ENCODE peak calls at places on chromosomes 11 and 22, in ten cellular contexts. A is naive thymus-derived CD4-positive, alpha-beta T cell; I is HL-60; P is PC-9; N is GM23248; R is CD8-positive, alpha-beta T cell; K is psoas muscle; Q is adrenal gland; C is mesendoderm; S is sigmoid colon. U is an unnamed sample.

GRCh38 chr11:31804439-31805036 is 6.6 kb downstream of the PAX6 start:
- DNase-seq in K (no peak), C (peak), P (no peak), Q (no peak), S (no peak), I (peak), N (no peak), A (no peak), R (no peak), U (peak)

GRCh38 chr11:80167766-80168165 is 726.9 kb upstream of the TENM4 start:
- DNase-seq in S (no peak), Q (no peak), I (no peak), A (no peak), C (peak), P (peak), R (no peak), N (peak), K (no peak), U (no peak)

GRCh38 chr22:36331306-36331911 is 56.4 kb downstream of the MYH9 start:
- DNase-seq in K (peak), P (peak), C (peak), Q (peak), R (peak), N (peak), A (peak), I (peak), S (peak), U (peak)

GRCh38 chr11:18710545-18710944 is 12.0 kb downstream of the TMEM86A start:
- DNase-seq in N (no peak), Q (no peak), P (no peak), R (no peak), A (no peak), I (no peak), K (no peak), S (no peak), C (no peak), U (no peak)

GRCh38 chr11:131609317-131609716 is 238.9 kb downstream of the NTM start:
- DNase-seq in Q (no peak), R (no peak), C (no peak), I (no peak), N (peak), P (no peak), S (no peak), K (no peak), A (no peak), U (peak)

GRCh38 chr22:38032681-38033521 is 24.3 kb upstream of the PICK1 start:
- DNase-seq in C (no peak), I (peak), N (peak), A (no peak), P (no peak), Q (no peak), S (peak), R (no peak), K (no peak), U (no peak)

GRCh38 chr22:30205281-30206115 is 41.1 kb downstream of the LIF start:
- DNase-seq in S (peak), C (peak), P (no peak), Q (peak), I (peak), N (peak), A (no peak), R (no peak), K (peak), U (no peak)

GRCh38 chr22:39297490-39298193 is 21.8 kb downstream of the RPL3 start:
- DNase-seq in N (no peak), S (no peak), P (peak), C (peak), R (no peak), K (no peak), I (no peak), Q (no peak), A (no peak), U (no peak)

GRCh38 chr11:112999518-112999917 is 38.3 kb downstream of the NCAM1 start:
- DNase-seq in P (no peak), Q (no peak), C (no peak), I (no peak), R (no peak), N (no peak), S (no peak), A (no peak), K (no peak), U (no peak)

GRCh38 chr22:45584621-45585436 is 82.1 kb downstream of the FBLN1 start:
- DNase-seq in K (no peak), Q (no peak), S (no peak), A (no peak), I (peak), R (no peak), C (no peak), N (no peak), P (no peak), U (no peak)

GRCh38 chr11:819129-819931 is 616 bp downstream of the PNPLA2 start:
- DNase-seq in A (peak), I (peak), P (peak), R (peak), N (peak), K (peak), S (peak), C (peak), Q (peak), U (peak)

GRCh38 chr11:27097538-27097937 is 56.9 kb downstream of the BBOX1 start:
- DNase-seq in N (no peak), I (no peak), K (no peak), R (no peak), P (no peak), S (no peak), Q (no peak), C (no peak), A (no peak), U (no peak)

DNA sequence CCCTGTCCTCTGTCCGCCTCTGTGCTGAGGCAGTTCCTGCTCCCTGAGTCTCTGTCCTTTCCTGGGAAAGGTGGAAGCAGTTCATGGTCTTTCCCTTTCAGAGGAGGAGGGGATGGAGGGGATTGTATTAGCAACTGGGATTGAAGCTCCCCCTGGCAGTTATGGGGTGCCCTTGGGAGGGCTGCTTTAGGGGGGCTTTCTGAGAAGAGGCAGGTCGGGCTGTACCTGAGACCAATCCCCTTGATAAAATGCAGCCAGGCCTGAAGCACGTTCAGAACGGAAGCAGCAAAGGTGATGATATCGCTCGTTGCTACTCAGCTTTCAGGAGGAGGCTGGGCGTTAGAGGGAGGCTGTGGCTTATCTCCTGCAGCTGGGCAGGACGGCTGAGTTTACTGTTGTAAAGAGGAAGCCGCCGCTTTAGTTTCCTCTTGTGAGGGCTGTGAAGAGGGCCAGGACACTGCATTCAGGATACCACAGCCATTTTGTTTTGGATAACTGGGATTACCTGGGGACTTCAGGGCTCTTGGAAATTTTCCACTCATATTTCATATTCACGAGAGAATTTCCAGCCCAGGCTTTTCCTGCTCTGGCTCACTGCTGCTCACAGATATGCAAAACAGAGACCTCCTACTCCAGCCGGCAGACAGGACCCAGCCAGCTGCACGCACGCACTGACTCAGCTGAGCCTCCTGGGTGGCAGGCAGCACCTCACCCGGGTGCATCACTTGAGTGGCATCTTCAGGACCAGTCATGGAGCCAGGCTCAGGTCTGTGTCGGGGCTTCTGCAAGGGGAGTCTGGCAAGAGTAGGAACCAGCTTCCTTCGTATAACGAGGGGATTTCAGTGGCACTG is 798 bp downstream of the AMPD3 start:
- DNase-seq in P (peak), N (peak), K (peak), Q (peak), S (peak), I (peak), C (peak), R (peak), A (peak), U (no peak)
- H3K27ac ChIP-seq in P (peak), N (peak), K (peak), Q (peak), S (peak), I (peak), C (no peak), R (peak), A (peak), U (no peak)

GRCh38 chr11:10674991-10675440 is 18.5 kb downstream of the IRAG1 start:
- DNase-seq in P (no peak), Q (peak), I (no peak), A (no peak), K (peak), N (peak), R (no peak), C (no peak), S (peak), U (no peak)
- H3K27ac ChIP-seq in P (no peak), Q (peak), I (no peak), A (no peak), K (peak), N (peak), R (no peak), C (no peak), S (peak), U (no peak)

GRCh38 chr11:15710593-15711260 is 596.0 kb downstream of the INSC start:
- DNase-seq in R (no peak), K (no peak), C (peak), S (no peak), Q (no peak), A (no peak), N (no peak), P (no peak), I (no peak), U (no peak)

GRCh38 chr11:15714641-15715399 is 600.1 kb downstream of the INSC start:
- DNase-seq in S (no peak), A (no peak), Q (no peak), P (no peak), I (no peak), K (no peak), N (no peak), C (no peak), R (no peak), U (no peak)

GRCh38 chr11:15707194-15707593 is 592.5 kb downstream of the INSC start:
- DNase-seq in C (no peak), A (no peak), N (no peak), P (no peak), K (no peak), R (no peak), S (no peak), I (no peak), Q (no peak), U (no peak)

GRCh38 chr11:15707971-15708370 is 593.2 kb downstream of the INSC start:
- DNase-seq in S (no peak), P (peak), Q (peak), A (no peak), I (no peak), K (no peak), C (peak), R (no peak), N (no peak), U (peak)

DNA sequence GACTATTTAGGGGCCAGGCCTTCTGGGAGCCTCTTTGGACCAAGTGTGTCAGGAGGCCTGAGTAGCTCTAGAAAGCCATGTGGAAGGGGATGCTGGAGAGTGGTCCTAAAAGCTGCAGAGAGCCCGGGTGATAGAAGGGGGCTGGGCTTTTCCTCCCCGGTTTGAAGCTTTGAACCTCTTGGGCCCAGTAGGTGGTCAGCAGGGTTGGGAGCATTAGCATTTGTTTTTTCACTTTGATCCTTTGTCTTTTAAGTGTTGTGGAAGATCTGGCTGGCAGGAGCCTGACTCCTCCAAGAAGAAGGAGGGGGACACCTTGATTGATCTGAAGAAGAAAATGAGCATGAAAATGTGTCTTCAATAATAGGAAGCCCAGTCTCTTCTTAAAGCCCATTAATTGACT is 596.6 kb downstream of the INSC start:
- DNase-seq in P (no peak), Q (no peak), A (no peak), R (no peak), K (no peak), C (peak), N (no peak), S (no peak), I (no peak), U (no peak)
- H3K27ac ChIP-seq in P (no peak), Q (no peak), A (no peak), R (no peak), K (peak), C (no peak), N (no peak), S (no peak), I (no peak), U (no peak)

GRCh38 chr11:78562398-78562797 is 12.3 kb downstream of the NARS2 start:
- DNase-seq in N (peak), A (no peak), K (no peak), Q (no peak), P (no peak), C (peak), R (no peak), S (no peak), I (no peak), U (peak)
- H3K27ac ChIP-seq in N (peak), A (no peak), K (no peak), Q (peak), P (peak), C (peak), R (no peak), S (peak), I (peak), U (peak)

GRCh38 chr22:19923914-19924513 is 17.6 kb upstream of the COMT start:
- DNase-seq in N (no peak), A (no peak), P (no peak), S (no peak), R (no peak), C (no peak), I (no peak), K (no peak), Q (no peak), U (no peak)

GRCh38 chr22:19917389-19918138 is 24.0 kb upstream of the COMT start:
- DNase-seq in S (no peak), N (no peak), K (no peak), A (no peak), Q (no peak), P (no peak), C (no peak), R (no peak), I (no peak), U (no peak)

GRCh38 chr22:19919701-19920363 is 21.7 kb upstream of the COMT start:
- DNase-seq in N (no peak), I (no peak), K (no peak), R (no peak), C (no peak), Q (no peak), A (no peak), S (no peak), P (no peak), U (no peak)

GRCh38 chr22:19918332-19919106 is 23.1 kb upstream of the COMT start:
- DNase-seq in A (no peak), R (no peak), S (no peak), Q (no peak), P (no peak), N (no peak), C (no peak), K (no peak), I (no peak), U (no peak)

DNA sequence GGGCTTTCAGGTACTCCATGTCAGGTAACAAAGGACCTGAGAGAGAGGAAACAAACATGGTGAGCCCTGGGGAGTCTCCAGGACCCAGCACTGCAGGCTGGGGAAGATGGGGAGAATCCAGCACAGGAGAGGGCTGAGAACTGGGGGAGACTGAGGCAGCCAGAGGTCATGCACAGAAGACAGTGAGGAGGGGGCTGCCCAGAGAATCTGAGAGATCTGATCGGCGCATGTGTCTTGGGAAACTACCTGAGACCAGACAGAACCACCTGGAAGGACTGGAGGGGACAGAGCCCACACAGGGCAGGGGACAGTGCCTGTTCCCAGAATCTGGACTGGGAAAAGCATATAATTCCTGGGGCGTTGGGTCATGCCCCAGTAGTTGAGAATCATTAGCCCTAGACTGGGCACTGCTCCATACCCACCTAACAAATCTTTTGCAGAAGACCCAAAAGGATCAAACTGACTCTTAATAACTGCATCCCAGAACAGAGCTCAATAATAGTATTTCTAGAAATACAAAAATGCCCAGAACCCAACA is 20.0 kb upstream of the COMT start:
- DNase-seq in C (no peak), A (no peak), N (no peak), K (no peak), S (no peak), R (no peak), Q (no peak), I (no peak), P (no peak), U (no peak)
- H3K27ac ChIP-seq in C (no peak), A (no peak), N (no peak), K (no peak), S (no peak), R (no peak), Q (no peak), I (no peak), P (no peak), U (no peak)

GRCh38 chr11:130150790-130151189 is 8.8 kb upstream of the ST14 start:
- DNase-seq in P (no peak), R (no peak), I (no peak), C (no peak), Q (no peak), K (no peak), N (no peak), A (no peak), S (no peak), U (no peak)
- H3K27ac ChIP-seq in P (no peak), R (no peak), I (no peak), C (no peak), Q (no peak), K (no peak), N (no peak), A (no peak), S (no peak), U (no peak)

GRCh38 chr22:20020533-20021195 is at the start of gene TANGO2:
- DNase-seq in S (peak), R (peak), C (peak), K (peak), A (peak), P (peak), Q (peak), I (peak), N (peak), U (peak)

GRCh38 chr22:20021196-20022181 is 579 bp downstream of the TANGO2 start:
- DNase-seq in Q (peak), S (peak), C (no peak), P (peak), R (no peak), K (peak), N (peak), I (peak), A (no peak), U (no peak)

GRCh38 chr22:20023214-20023613 is 2.3 kb downstream of the TANGO2 start:
- DNase-seq in C (no peak), N (no peak), K (no peak), Q (no peak), S (peak), R (no peak), P (no peak), I (no peak), A (no peak), U (no peak)

GRCh38 chr22:20024225-20025087 is 3.5 kb downstream of the TANGO2 start:
- DNase-seq in A (no peak), Q (no peak), C (no peak), S (peak), N (no peak), I (no peak), R (no peak), K (no peak), P (no peak), U (no peak)

DNA sequence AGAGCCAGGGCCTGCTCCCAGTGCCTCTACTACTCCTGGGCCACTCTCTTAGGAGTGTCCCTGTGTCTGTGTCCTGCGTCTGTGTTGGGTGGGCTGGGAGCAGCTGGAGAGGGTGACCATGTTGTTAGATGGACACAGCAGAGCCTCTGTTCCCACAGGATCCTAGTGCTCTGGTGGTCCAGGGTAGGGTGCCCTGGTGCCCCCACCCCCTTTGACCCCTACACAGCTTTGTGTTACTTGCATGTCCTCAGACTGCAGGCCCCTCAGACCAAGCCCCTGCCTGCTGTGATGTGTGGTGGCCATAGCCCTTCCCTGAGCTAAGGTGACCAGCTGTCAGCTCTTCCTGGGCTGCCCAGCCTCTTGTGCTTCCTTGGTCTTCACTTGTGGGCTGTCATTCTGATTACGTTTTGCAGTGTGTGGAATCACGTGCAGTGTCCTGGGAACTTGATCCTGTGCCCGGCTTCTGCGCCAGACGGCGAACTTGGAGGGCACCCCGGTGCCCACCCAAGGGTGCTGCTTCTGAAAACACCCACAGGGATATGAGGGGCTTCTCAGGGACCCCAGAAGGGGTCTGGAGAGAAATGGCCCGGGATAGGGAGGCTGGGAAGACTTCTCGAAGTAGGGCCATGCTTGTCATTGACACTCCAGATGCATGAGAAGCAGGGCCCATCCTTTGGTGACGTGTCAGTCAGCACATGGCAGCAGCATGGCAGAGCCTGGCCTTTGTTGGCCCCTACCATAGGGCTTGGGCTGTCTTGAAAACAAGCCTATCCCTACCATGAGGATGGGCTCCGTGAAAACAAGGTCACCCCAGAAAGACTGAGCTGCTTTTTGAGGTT is 1.5 kb downstream of the TANGO2 start:
- DNase-seq in A (no peak), P (no peak), K (no peak), I (peak), S (peak), N (no peak), Q (no peak), R (no peak), C (no peak), U (no peak)
- H3K27ac ChIP-seq in A (peak), P (no peak), K (peak), I (peak), S (peak), N (peak), Q (peak), R (no peak), C (no peak), U (no peak)

DNA sequence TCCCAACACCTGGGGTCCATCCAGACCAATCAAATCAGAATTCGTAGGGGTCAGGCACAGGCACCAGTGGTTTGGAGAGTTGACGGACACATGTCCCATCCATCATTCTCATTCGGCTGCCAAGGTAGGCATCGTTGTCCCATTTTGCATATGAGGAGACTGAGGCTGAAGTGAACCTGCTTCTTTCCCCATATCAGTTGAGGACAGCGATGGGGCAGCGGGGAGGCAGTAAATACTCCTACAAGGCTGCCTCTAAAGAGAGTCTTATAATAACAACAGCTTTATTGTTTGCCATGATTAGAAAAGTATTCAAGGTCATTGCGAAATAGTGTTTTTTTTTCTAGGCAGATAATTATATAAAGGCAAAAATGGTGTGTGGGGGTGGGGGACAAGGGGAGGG is 1.6 kb upstream of the BEST1 start:
- DNase-seq in P (no peak), S (peak), R (no peak), Q (no peak), I (no peak), A (no peak), K (no peak), N (no peak), C (no peak), U (no peak)
- H3K27ac ChIP-seq in P (no peak), S (peak), R (no peak), Q (no peak), I (no peak), A (no peak), K (no peak), N (no peak), C (no peak), U (peak)

GRCh38 chr11:64804346-64805210 is 1.6 kb upstream of the MAP4K2 start:
- DNase-seq in R (no peak), Q (no peak), N (peak), C (peak), I (no peak), P (no peak), A (no peak), S (peak), K (no peak), U (no peak)
- H3K27ac ChIP-seq in R (no peak), Q (peak), N (no peak), C (no peak), I (no peak), P (peak), A (peak), S (peak), K (no peak), U (peak)

U was measured in A673.